ENCODE peak calls at places on chromosome 4, in six cellular contexts. E, B, H, D, F and P are unnamed samples.
A peak's percentile ranks its signal among the peaks of the same experiment; 100 is the strongest.

GRCh38 chr4:151563194-151563593 is 154.2 kb downstream of the FHIP1A start:
- DNase-seq in F (peak; percentile 34), D (no peak), B (no peak), E (no peak), H (no peak), P (no peak)

GRCh38 chr4:119286377-119287002 is 35.4 kb downstream of the FABP2 start:
- DNase-seq in B (peak; percentile 88), H (peak; percentile 42), F (peak; percentile 76), E (no peak), D (peak; percentile 49), P (peak; percentile 62)

GRCh38 chr4:10554694-10555093 is 97.5 kb upstream of the ZNF518B start:
- DNase-seq in E (no peak), B (peak; percentile 86), F (peak; percentile 40), D (peak; percentile 5), H (peak; percentile 8), P (peak; percentile 67)

GRCh38 chr4:127809173-127809800 is 27.2 kb downstream of the HSPA4L start:
- DNase-seq in E (no peak), B (peak; percentile 33), D (no peak), F (peak; percentile 10), H (no peak), P (no peak)

GRCh38 chr4:48109413-48110263 is 24.4 kb downstream of the TXK start:
- DNase-seq in F (peak; percentile 42), D (no peak), B (peak; percentile 59), E (no peak), H (peak; percentile 40), P (peak; percentile 59)

GRCh38 chr4:10063544-10064300 is 42.4 kb upstream of the SLC2A9 start:
- DNase-seq in D (peak; percentile 62), B (peak; percentile 95), E (no peak), H (no peak), F (peak; percentile 75), P (no peak)

GRCh38 chr4:823761-824460 is 2.0 kb downstream of the CPLX1 start:
- DNase-seq in D (no peak), B (no peak), F (no peak), H (no peak), E (peak; percentile 56), P (no peak)

GRCh38 chr4:122481766-122482405 is 25.4 kb upstream of the IL2 start:
- DNase-seq in E (no peak), F (peak; percentile 29), B (no peak), D (no peak), H (no peak), P (no peak)

GRCh38 chr4:124711469-124712416 is 789 bp downstream of the ANKRD50 start:
- DNase-seq in B (peak; percentile 81), E (peak; percentile 82), F (peak; percentile 77), D (peak; percentile 44), H (peak; percentile 1), P (no peak)

GRCh38 chr4:1337376-1337831 is 9.6 kb upstream of the UVSSA start:
- DNase-seq in B (no peak), F (no peak), H (no peak), D (no peak), E (no peak), P (no peak)

GRCh38 chr4:168803727-168804126 is 206.3 kb downstream of the CBR4 start:
- DNase-seq in E (no peak), F (peak; percentile 95), B (peak; percentile 64), D (no peak), H (no peak), P (no peak)

GRCh38 chr4:16977081-16977480 is 78.6 kb upstream of the LDB2 start:
- DNase-seq in D (no peak), H (no peak), F (no peak), B (no peak), E (no peak), P (no peak)

GRCh38 chr4:173518419-173519102 is 11.5 kb downstream of the HAND2 start:
- DNase-seq in H (no peak), E (no peak), D (no peak), F (no peak), B (peak; percentile 55), P (no peak)

GRCh38 chr4:16843831-16844508 is 54.5 kb downstream of the LDB2 start:
- DNase-seq in D (peak; percentile 81), F (peak; percentile 84), H (no peak), B (peak; percentile 83), E (no peak), P (no peak)

GRCh38 chr4:187236491-187236890 is 512.8 kb upstream of the FAT1 start:
- DNase-seq in D (no peak), H (no peak), F (peak; percentile 79), E (no peak), B (peak; percentile 71), P (no peak)

GRCh38 chr4:39235701-39236100 is 53.4 kb downstream of the WDR19 start:
- DNase-seq in H (no peak), E (no peak), F (peak; percentile 55), B (peak; percentile 3), D (no peak), P (no peak)

GRCh38 chr4:123841431-123842121 is 445.0 kb downstream of the SPRY1 start:
- DNase-seq in D (no peak), H (no peak), F (no peak), E (no peak), B (no peak), P (no peak)

GRCh38 chr4:52037730-52038108 is 380 bp downstream of the SGCB start:
- DNase-seq in D (no peak), B (peak; percentile 35), H (no peak), F (peak; percentile 47), E (no peak), P (no peak)

GRCh38 chr4:7658297-7659204 is 223.8 kb upstream of the PSAPL1 start:
- DNase-seq in D (no peak), F (peak; percentile 79), H (no peak), B (no peak), E (no peak), P (no peak)

GRCh38 chr4:24282446-24282845 is 301.9 kb downstream of the DHX15 start:
- DNase-seq in D (no peak), E (no peak), H (no peak), F (no peak), B (no peak), P (no peak)

GRCh38 chr4:23915459-23916132 is 25.7 kb upstream of the PPARGC1A start:
- DNase-seq in F (no peak), B (no peak), E (no peak), D (no peak), H (no peak), P (no peak)

GRCh38 chr4:74874785-74875367 is 58.0 kb upstream of the PARM1 start:
- DNase-seq in F (peak; percentile 70), H (peak; percentile 13), B (peak; percentile 89), E (no peak), D (peak; percentile 49), P (peak; percentile 28)

GRCh38 chr4:80015407-80016189 is 57.4 kb downstream of the ANTXR2 start:
- DNase-seq in H (no peak), F (no peak), D (no peak), E (no peak), B (no peak), P (no peak)

GRCh38 chr4:2406920-2407319 is 11.5 kb downstream of the ZFYVE28 start:
- DNase-seq in D (no peak), H (no peak), F (no peak), E (no peak), B (no peak), P (no peak)

GRCh38 chr4:175884048-175884447 is 72.0 kb upstream of the GPM6A start:
- DNase-seq in E (no peak), H (no peak), D (no peak), B (peak; percentile 2), F (peak; percentile 65), P (no peak)

GRCh38 chr4:112973897-112974296 is 75.6 kb upstream of the ANK2 start:
- DNase-seq in F (no peak), H (no peak), B (no peak), D (no peak), E (no peak), P (no peak)

GRCh38 chr4:39014028-39014427 is 18.2 kb downstream of the TMEM156 start:
- DNase-seq in E (no peak), B (no peak), D (no peak), H (no peak), F (no peak), P (no peak)

GRCh38 chr4:138897818-138898226 is 117.8 kb upstream of the NOCT start:
- DNase-seq in F (peak; percentile 98), D (no peak), E (no peak), H (no peak), B (peak; percentile 58), P (no peak)

GRCh38 chr4:140238353-140239041 is 84.5 kb upstream of the MAML3 start:
- DNase-seq in F (peak; percentile 85), H (no peak), E (peak; percentile 92), D (peak; percentile 88), B (peak; percentile 90), P (no peak)

GRCh38 chr4:139555073-139555704 is 830 bp downstream of the SETD7 start:
- DNase-seq in E (peak; percentile 94), D (peak; percentile 65), H (peak; percentile 86), F (peak; percentile 92), B (peak; percentile 95), P (peak; percentile 70)

GRCh38 chr4:20916106-20916505 is 215.8 kb downstream of the PACRGL start:
- DNase-seq in D (no peak), F (peak; percentile 3), H (peak; percentile 45), E (no peak), B (no peak), P (no peak)

GRCh38 chr4:23942491-23942890 is 52.6 kb upstream of the PPARGC1A start:
- DNase-seq in F (no peak), D (no peak), E (no peak), H (no peak), B (no peak), P (no peak)

GRCh38 chr4:7389719-7390118 is 45.0 kb downstream of the PSAPL1 start:
- DNase-seq in F (no peak), B (no peak), D (no peak), H (no peak), E (no peak), P (no peak)

GRCh38 chr4:69060651-69061308 is 35.5 kb upstream of the UGT2B7 start:
- DNase-seq in D (no peak), B (no peak), E (no peak), H (no peak), F (no peak), P (no peak)

GRCh38 chr4:108774809-108775530 is 12.1 kb upstream of the ETNPPL start:
- DNase-seq in H (no peak), B (no peak), F (no peak), D (no peak), E (peak; percentile 75), P (no peak)

GRCh38 chr4:74796631-74797030 is 2.3 kb upstream of the BTC start:
- DNase-seq in H (no peak), B (no peak), D (no peak), E (no peak), F (no peak), P (no peak)